ENCODE peak calls at places on chromosomes 16 and 17, in six cellular contexts. I, D, J, O, N and H are unnamed samples.

GRCh38 chr17:45983614-45984310 is 15.3 kb upstream of the STH start:
- DNase-seq in N (no peak), O (no peak), I (no peak), D (no peak), J (no peak), H (no peak)

GRCh38 chr16:1220098-1220728 is 4.9 kb downstream of the TPSG1 start:
- DNase-seq in N (no peak), O (no peak), I (no peak), J (no peak), D (no peak), H (no peak)

GRCh38 chr16:84059111-84059510 is 16.5 kb upstream of the SLC38A8 start:
- DNase-seq in O (no peak), J (no peak), I (no peak), N (no peak), D (no peak), H (no peak)

GRCh38 chr17:27256225-27257030 is 37.5 kb upstream of the WSB1 start:
- DNase-seq in O (no peak), I (no peak), D (no peak), J (no peak), N (no peak), H (no peak)

GRCh38 chr16:87575027-87575804 is 27.1 kb upstream of the JPH3 start:
- DNase-seq in N (peak), I (no peak), O (no peak), D (no peak), J (peak), H (no peak)

GRCh38 chr17:13321932-13322701 is 279.6 kb downstream of the HS3ST3A1 start:
- DNase-seq in O (no peak), N (no peak), I (no peak), D (no peak), J (no peak), H (no peak)

GRCh38 chr16:49825006-49825405 is 30.9 kb downstream of the ZNF423 start:
- DNase-seq in J (no peak), N (no peak), D (no peak), O (no peak), I (no peak), H (no peak)

GRCh38 chr17:33154869-33155455 is 138.1 kb downstream of the ASIC2 start:
- DNase-seq in D (no peak), O (no peak), N (no peak), J (no peak), I (no peak), H (no peak)

GRCh38 chr17:35934760-35935159 is 4.2 kb upstream of the RDM1 start:
- DNase-seq in D (no peak), I (no peak), O (no peak), N (no peak), J (no peak), H (no peak)

GRCh38 chr16:83624436-83625120 is 183.2 kb upstream of the HSBP1 start:
- DNase-seq in D (no peak), J (peak), N (no peak), I (no peak), O (no peak), H (peak)

GRCh38 chr16:4407543-4408322 is 8.7 kb downstream of the CORO7 start:
- DNase-seq in N (no peak), J (no peak), D (no peak), I (no peak), O (no peak), H (no peak)

GRCh38 chr17:37605081-37605480 is 4.1 kb downstream of the SYNRG start:
- DNase-seq in O (no peak), I (no peak), J (no peak), N (no peak), D (no peak), H (no peak)

GRCh38 chr17:14428640-14429029 is 127.8 kb downstream of the HS3ST3B1 start:
- DNase-seq in J (no peak), D (no peak), N (no peak), O (no peak), I (no peak), H (no peak)

GRCh38 chr16:50065241-50065623 is 538 bp upstream of the HEATR3 start:
- DNase-seq in N (no peak), I (no peak), D (no peak), O (no peak), J (no peak), H (no peak)

GRCh38 chr16:12265168-12265567 is 288.6 kb downstream of the SNX29 start:
- DNase-seq in J (no peak), I (no peak), O (no peak), N (no peak), D (no peak), H (no peak)

GRCh38 chr16:56871172-56871593 is 6.2 kb downstream of the SLC12A3 start:
- DNase-seq in J (peak), O (no peak), D (no peak), N (no peak), I (no peak), H (no peak)

GRCh38 chr17:62161405-62162148 is 96.5 kb upstream of the MED13 start:
- DNase-seq in I (no peak), O (no peak), J (no peak), N (no peak), D (no peak), H (no peak)

GRCh38 chr16:86854058-86854621 is 275.8 kb downstream of the FOXL1 start:
- DNase-seq in O (no peak), D (no peak), I (no peak), J (no peak), N (no peak), H (no peak)

GRCh38 chr16:67885545-67885944 is 860 bp downstream of the NRN1L start:
- DNase-seq in D (no peak), O (no peak), I (no peak), J (no peak), N (no peak), H (no peak)

GRCh38 chr17:31825961-31826691 is 32.9 kb downstream of the COPRS start:
- DNase-seq in N (no peak), O (no peak), D (no peak), J (no peak), I (no peak), H (no peak)

GRCh38 chr16:75244225-75244792 is 7.1 kb downstream of the BCAR1 start:
- DNase-seq in N (no peak), D (no peak), O (no peak), J (no peak), I (no peak), H (no peak)

GRCh38 chr16:49620158-49620867 is 235.6 kb downstream of the ZNF423 start:
- DNase-seq in N (no peak), I (no peak), J (peak), D (no peak), O (no peak), H (no peak)

GRCh38 chr17:72125742-72126141 is 4.9 kb downstream of the SOX9 start:
- DNase-seq in I (no peak), J (no peak), N (no peak), D (no peak), O (no peak), H (no peak)

GRCh38 chr16:85202051-85202601 is 89.9 kb upstream of the CIBAR2 start:
- DNase-seq in N (peak), J (peak), O (no peak), D (no peak), I (no peak), H (no peak)

GRCh38 chr16:85612191-85612800 is 826 bp upstream of the GSE1 start:
- DNase-seq in J (peak), O (peak), D (no peak), I (peak), N (peak), H (no peak)

GRCh38 chr17:28725166-28725659 is 820 bp downstream of the TLCD1 start:
- DNase-seq in I (no peak), D (no peak), N (no peak), J (no peak), O (no peak), H (no peak)

GRCh38 chr16:29148867-29149272 is 164.0 kb downstream of the LAT start:
- DNase-seq in O (no peak), D (no peak), N (no peak), I (no peak), J (no peak), H (peak)

GRCh38 chr16:58329147-58329546 is 34.3 kb upstream of the PRSS54 start:
- DNase-seq in O (no peak), J (no peak), I (no peak), N (no peak), D (no peak), H (no peak)

GRCh38 chr16:23948949-23949392 is 113.2 kb downstream of the PRKCB start:
- DNase-seq in J (no peak), I (peak), D (no peak), O (no peak), N (no peak), H (peak)

GRCh38 chr17:41797377-41797776 is 10.9 kb upstream of the JUP start:
- DNase-seq in J (no peak), D (no peak), O (no peak), N (no peak), I (no peak), H (no peak)